ENCODE peak calls at places on chromosomes 16 and 17, in six cellular contexts. H is EH; L is activated CD8-positive, alpha-beta memory T cell treated with anti-CD3 and anti-CD28 coated beads for 4 hours; E is fibroblast of the conjunctiva; D is cardiac muscle cell; S is NCI-H2171. I is an unnamed sample.

GRCh38 chr17:56699186-56699895 is 105.8 kb downstream of the NOG start:
- DNase-seq in H (peak; percentile 100), L (no peak), E (peak; percentile 87), D (peak; percentile 83), S (peak; percentile 32), I (peak; percentile 84)

GRCh38 chr16:19138601-19139000 is 24.8 kb downstream of the ITPRIPL2 start:
- DNase-seq in H (peak; percentile 93), L (no peak), E (peak; percentile 35), D (peak; percentile 71), S (peak; percentile 28), I (peak; percentile 42)

GRCh38 chr17:2943971-2944370 is 119.4 kb downstream of the OR1D5 start:
- DNase-seq in H (no peak), L (no peak), E (no peak), D (peak; percentile 74), S (no peak), I (no peak)

GRCh38 chr16:81633680-81634379 is 145.3 kb upstream of the PLCG2 start:
- DNase-seq in H (no peak), L (no peak), E (no peak), D (no peak), S (no peak), I (no peak)

GRCh38 chr17:28684963-28685362 is 23.0 kb downstream of the SUPT6H start:
- DNase-seq in H (peak; percentile 66), L (no peak), E (peak; percentile 22), D (peak; percentile 54), S (peak; percentile 72), I (no peak)

GRCh38 chr17:22277595-22277994 is 585.3 kb downstream of the KCNJ18 start:
- DNase-seq in H (no peak), L (no peak), E (no peak), D (no peak), S (no peak), I (no peak)

GRCh38 chr17:74493381-74493833 is 27.0 kb downstream of the CD300A start:
- DNase-seq in H (peak; percentile 30), L (peak; percentile 48), E (peak; percentile 22), D (peak; percentile 79), S (peak; percentile 41), I (peak; percentile 85)

GRCh38 chr17:50831430-50832064 is 3.8 kb upstream of the WFIKKN2 start:
- DNase-seq in H (no peak), L (no peak), E (no peak), D (peak; percentile 68), S (no peak), I (peak; percentile 62)

GRCh38 chr17:29583324-29584248 is 5.9 kb downstream of the GIT1 start:
- DNase-seq in H (no peak), L (no peak), E (no peak), D (no peak), S (peak; percentile 86), I (no peak)

I was measured in iPS-NIHi11.